ENCODE peak calls at places on chromosomes 2 and 18, in nine cellular contexts. N is stomach; M is stimulated activated CD4-positive, alpha-beta T cell treated with anti-CD3 and anti-CD28 coated beads, Interleukin-4, amount 100 ng/mL, for 48 hours; S is HTR-8/SVneo; R is WTC11; J is cerebellar cortex; B is SHP77; X is thoracic aorta; V is GM04504. I is an unnamed sample.

GRCh38 chr18:46660955-46661749 is 4.1 kb upstream of the LOXHD1 start:
- DNase-seq in B (no peak), N (no peak), S (no peak), R (peak; percentile 67), J (peak; percentile 86), V (no peak), X (no peak), M (no peak), I (no peak)

GRCh38 chr2:173553589-173553988 is 198.9 kb downstream of the CDCA7 start:
- DNase-seq in X (no peak), N (no peak), V (peak; percentile 25), J (no peak), R (no peak), M (no peak), B (no peak), S (no peak), I (no peak)

GRCh38 chr2:11807156-11808015 is 61.0 kb downstream of the LPIN1 start:
- DNase-seq in R (no peak), V (no peak), B (no peak), N (no peak), M (no peak), X (no peak), S (no peak), J (no peak), I (no peak)

GRCh38 chr2:8115966-8116365 is 565.9 kb upstream of the ID2 start:
- DNase-seq in S (no peak), N (no peak), R (no peak), V (no peak), M (no peak), J (no peak), X (no peak), B (no peak), I (no peak)

GRCh38 chr18:80154293-80154692 is 45.2 kb downstream of the ADNP2 start:
- DNase-seq in N (no peak), X (no peak), R (peak; percentile 51), M (peak; percentile 22), V (no peak), S (peak; percentile 7), B (no peak), J (peak; percentile 23), I (no peak)

GRCh38 chr18:72895548-72895947 is 27.8 kb upstream of the NETO1 start:
- DNase-seq in S (no peak), N (no peak), M (no peak), J (no peak), X (no peak), B (no peak), R (no peak), V (no peak), I (no peak)

GRCh38 chr2:181810823-181811695 is 80.5 kb upstream of the ITPRID2 start:
- DNase-seq in B (no peak), N (peak; percentile 45), V (no peak), J (no peak), X (no peak), M (no peak), S (peak; percentile 60), R (no peak), I (no peak)

GRCh38 chr2:58341047-58341446 is 99.9 kb upstream of the FANCL start:
- DNase-seq in N (no peak), M (no peak), J (no peak), S (no peak), V (no peak), B (no peak), R (peak; percentile 20), X (no peak), I (no peak)

GRCh38 chr18:62061812-62062211 is 125.0 kb downstream of the PIGN start:
- DNase-seq in V (no peak), J (no peak), R (no peak), X (no peak), N (no peak), M (no peak), B (no peak), S (no peak), I (no peak)